ENCODE peak calls at places on chromosomes 1 and 21, in six cellular contexts. V is fibroblast of pulmonary artery, O is mucosa of descending colon, I is sigmoid colon, P is OCI-LY7, N is fibroblast of lung. W is an unnamed sample.

GRCh38 chr1:85449356-85449755 is 15.6 kb downstream of the DDAH1 start:
- DNase-seq in V (no peak), O (no peak), I (no peak), P (no peak), N (no peak), W (no peak)

GRCh38 chr1:228413241-228414010 is 3.2 kb downstream of the TRIM17 start:
- DNase-seq in V (no peak), O (no peak), I (no peak), P (no peak), N (no peak), W (no peak)

GRCh38 chr1:240965581-240966091 is 353.7 kb upstream of the GREM2 start:
- DNase-seq in V (no peak), O (no peak), I (no peak), P (no peak), N (no peak), W (no peak)

GRCh38 chr1:42931108-42931539 is 27.5 kb downstream of the SLC2A1 start:
- DNase-seq in V (peak; percentile 52), O (peak; percentile 52), I (no peak), P (peak; percentile 64), N (peak; percentile 57), W (peak; percentile 42)

GRCh38 chr1:219913005-219913404 is 15.4 kb downstream of the SLC30A10 start:
- DNase-seq in V (no peak), O (no peak), I (no peak), P (no peak), N (no peak), W (no peak)

GRCh38 chr21:38802050-38803026 is 3.4 kb upstream of the ETS2 start:
- DNase-seq in V (no peak), O (peak; percentile 53), I (no peak), P (no peak), N (no peak), W (no peak)

GRCh38 chr21:38888956-38889605 is 83.4 kb downstream of the ETS2 start:
- DNase-seq in V (no peak), O (no peak), I (no peak), P (no peak), N (peak; percentile 28), W (peak; percentile 78)

GRCh38 chr1:208175508-208175895 is 68.7 kb downstream of the PLXNA2 start:
- DNase-seq in V (no peak), O (no peak), I (no peak), P (no peak), N (no peak), W (no peak)

GRCh38 chr1:58710190-58710589 is 10.3 kb upstream of the MYSM1 start:
- DNase-seq in V (no peak), O (no peak), I (no peak), P (no peak), N (no peak), W (no peak)

GRCh38 chr1:181099152-181100014 is 10.9 kb downstream of the IER5 start:
- DNase-seq in V (peak; percentile 66), O (no peak), I (no peak), P (no peak), N (peak; percentile 62), W (peak; percentile 42)

GRCh38 chr1:39609618-39610331 is 29.7 kb downstream of the HEYL start:
- DNase-seq in V (peak; percentile 21), O (peak; percentile 68), I (peak; percentile 83), P (peak; percentile 58), N (peak; percentile 29), W (no peak)

GRCh38 chr1:116375884-116376733 is 3.1 kb downstream of the ATP1A1 start:
- DNase-seq in V (peak; percentile 85), O (peak; percentile 89), I (peak; percentile 93), P (peak; percentile 68), N (peak; percentile 88), W (peak; percentile 92)

GRCh38 chr21:37532868-37533780 is 166.6 kb downstream of the DYRK1A start:
- DNase-seq in V (peak; percentile 18), O (no peak), I (no peak), P (no peak), N (peak; percentile 29), W (peak; percentile 15)

GRCh38 chr1:96313216-96313615 is 408.4 kb upstream of the PTBP2 start:
- DNase-seq in V (peak; percentile 78), O (no peak), I (no peak), P (no peak), N (peak; percentile 87), W (peak; percentile 87)

GRCh38 chr1:244852694-244853093 is 11.6 kb downstream of the HNRNPU start:
- DNase-seq in V (no peak), O (no peak), I (no peak), P (no peak), N (no peak), W (no peak)

GRCh38 chr21:39441502-39442475 is 3.8 kb downstream of the LCA5L start:
- DNase-seq in V (peak; percentile 70), O (peak; percentile 38), I (no peak), P (peak; percentile 63), N (peak; percentile 68), W (peak; percentile 66)

GRCh38 chr1:212161231-212161781 is 123.9 kb upstream of the PPP2R5A start:
- DNase-seq in V (peak; percentile 79), O (no peak), I (no peak), P (no peak), N (peak; percentile 61), W (peak; percentile 84)

GRCh38 chr21:36337099-36337509 is 17.1 kb downstream of the MORC3 start:
- DNase-seq in V (peak; percentile 71), O (no peak), I (no peak), P (no peak), N (peak; percentile 68), W (peak; percentile 75)

GRCh38 chr1:161732319-161732718 is 11.0 kb downstream of the FCRLB start:
- DNase-seq in V (no peak), O (no peak), I (no peak), P (no peak), N (no peak), W (no peak)

GRCh38 chr1:237903961-237904360 is 13.2 kb upstream of the ZP4 start:
- DNase-seq in V (no peak), O (no peak), I (no peak), P (no peak), N (no peak), W (no peak)

DNA sequence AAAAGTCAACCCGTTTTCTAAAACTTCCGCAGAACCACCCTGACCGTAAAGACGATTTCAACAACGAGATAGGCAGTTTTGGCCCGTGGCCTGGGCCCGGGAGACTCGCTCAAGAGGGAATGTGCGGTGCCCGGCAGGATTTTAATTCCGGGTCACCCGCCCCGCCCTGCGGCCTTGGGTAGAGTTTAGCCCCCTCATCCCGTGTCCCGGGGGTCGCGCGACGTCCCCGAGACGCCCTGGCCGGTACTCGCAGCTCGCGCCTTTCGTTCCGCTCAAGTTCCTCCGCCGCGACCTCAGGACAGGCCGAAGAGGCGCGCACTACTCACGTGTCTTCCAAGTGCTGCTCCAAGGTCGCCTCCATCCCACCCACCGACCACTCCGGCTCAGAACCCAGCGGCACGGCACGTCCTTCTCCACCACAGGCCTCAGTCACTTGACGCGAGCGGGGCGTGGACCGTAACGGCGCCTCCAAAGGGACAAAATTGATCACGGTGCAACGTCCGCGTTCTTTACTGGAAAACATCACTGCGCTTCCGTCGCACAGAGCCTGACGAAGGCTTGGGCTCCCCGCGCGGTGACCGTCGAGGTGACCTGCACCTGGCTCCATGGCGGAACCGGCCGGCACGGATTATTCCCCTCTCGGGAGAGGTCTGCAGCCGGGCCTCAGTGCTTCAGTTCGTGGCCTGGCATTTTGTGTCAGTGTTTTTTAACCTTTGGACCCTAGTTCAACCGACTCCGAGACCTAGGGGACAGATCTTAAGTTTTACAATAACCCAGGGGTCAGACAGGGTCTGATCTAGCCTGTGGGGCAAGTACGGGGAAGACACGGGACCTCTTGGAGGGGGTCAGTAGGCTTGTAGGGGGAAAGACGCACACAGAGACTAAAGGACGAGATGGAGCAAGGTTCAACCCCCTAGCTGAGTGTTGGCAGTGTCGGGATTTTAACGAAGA is at the start of gene LAMTOR5:
- DNase-seq in V (peak; percentile 93), O (peak; percentile 96), I (peak; percentile 97), P (peak; percentile 91), N (peak; percentile 94), W (peak; percentile 91)
- TF ChIP-seq CTCF in V (no peak), O (no peak), I (peak; percentile 11), P (peak; percentile 15), N (peak; percentile 14), W (no peak)

GRCh38 chr21:22438428-22439086 is 1440.3 kb downstream of the NCAM2 start:
- DNase-seq in V (no peak), O (no peak), I (no peak), P (no peak), N (no peak), W (no peak)
- TF ChIP-seq CTCF in V (no peak), O (no peak), I (no peak), P (no peak), N (no peak), W (no peak)

GRCh38 chr1:28642847-28643635 is at the start of gene TAF12:
- DNase-seq in V (peak; percentile 96), O (peak; percentile 94), I (peak; percentile 95), P (peak; percentile 98), N (peak; percentile 95), W (peak; percentile 95)

GRCh38 chr1:28646040-28646439 is 2.4 kb upstream of the RNU11 start:
- DNase-seq in V (peak; percentile 12), O (no peak), I (peak; percentile 13), P (no peak), N (no peak), W (peak; percentile 34)

DNA sequence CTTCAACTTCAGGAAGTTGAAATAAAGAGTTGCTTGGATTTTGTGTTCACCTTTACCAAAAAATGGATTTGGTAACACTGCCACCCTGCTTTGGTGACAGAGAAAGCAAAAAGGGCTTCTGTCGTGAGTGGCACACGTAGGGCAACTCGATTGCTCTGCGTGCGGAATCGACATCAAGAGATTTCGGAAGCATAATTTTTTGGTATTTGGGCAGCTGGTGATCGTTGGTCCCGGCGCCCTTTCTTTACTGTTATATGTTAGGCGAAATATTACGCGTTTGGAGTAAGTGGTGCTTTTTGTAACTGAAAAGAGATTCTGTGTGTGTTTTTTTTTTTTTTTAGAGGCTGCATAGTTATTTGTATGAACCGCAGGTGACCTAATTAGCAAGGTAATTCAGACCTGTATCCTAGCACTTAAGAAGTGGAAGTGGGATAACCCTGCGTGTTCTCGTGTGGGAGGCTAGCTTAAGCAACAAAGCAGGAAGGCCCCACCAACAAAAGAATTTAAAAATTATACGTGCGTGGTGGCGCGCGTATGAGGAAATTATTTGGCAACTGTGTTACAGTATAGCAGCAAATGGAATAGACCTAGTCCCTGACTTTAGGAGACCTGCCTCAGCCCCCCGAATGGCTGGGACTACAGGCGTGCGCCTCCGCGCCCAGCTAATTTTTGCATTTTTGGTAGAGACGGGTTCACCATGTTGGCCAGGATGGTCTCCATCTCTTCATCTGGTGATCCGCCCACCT is at the start of gene RNU11:
- DNase-seq in V (peak; percentile 99), O (peak; percentile 94), I (peak; percentile 95), P (peak; percentile 98), N (peak; percentile 99), W (peak; percentile 99)
- TF ChIP-seq CTCF in V (peak; percentile 10), O (no peak), I (peak; percentile 26), P (peak; percentile 32), N (peak; percentile 2), W (no peak)

DNA sequence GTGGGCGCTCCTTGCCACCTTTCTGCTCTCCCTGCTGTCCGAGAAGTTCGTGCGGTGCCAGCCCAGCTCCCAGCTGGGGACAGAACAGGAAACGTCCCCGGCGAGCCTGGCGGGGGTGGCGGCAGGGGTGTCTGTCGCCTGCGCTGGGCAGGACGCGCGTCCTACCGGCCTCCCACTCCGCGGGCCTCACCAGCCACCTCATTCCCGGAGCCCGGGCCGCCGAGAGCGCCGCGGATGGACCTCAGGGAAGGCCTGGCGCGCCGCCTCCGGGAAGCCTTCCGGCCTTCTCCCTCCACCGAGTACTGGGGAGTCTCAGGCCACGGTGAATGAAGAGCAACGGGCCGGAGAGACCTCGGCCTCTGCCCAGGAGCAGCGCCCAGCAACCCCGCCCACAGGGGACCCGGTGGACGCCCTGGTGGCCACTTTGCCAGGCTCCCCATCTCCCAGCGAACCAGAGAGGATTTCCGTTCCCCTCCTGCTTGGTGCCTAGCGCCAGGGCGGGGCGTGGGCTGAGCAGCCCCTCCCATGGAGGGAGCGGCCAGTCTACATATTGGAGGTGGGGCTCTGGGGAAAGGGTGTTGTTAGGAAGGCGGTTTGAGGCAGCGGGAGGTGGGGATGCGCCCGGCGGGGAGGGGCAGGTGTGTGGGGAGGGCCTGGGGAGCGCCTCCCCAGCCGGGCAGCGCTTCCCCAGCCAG is 9.5 kb upstream of the TNFRSF14 start:
- DNase-seq in V (peak; percentile 43), O (peak; percentile 93), I (peak; percentile 93), P (peak; percentile 88), N (peak; percentile 65), W (peak; percentile 56)
- TF ChIP-seq CTCF in V (no peak), O (no peak), I (no peak), P (no peak), N (no peak), W (no peak)

W was measured in fibroblast of the aortic adventitia.